ENCODE peak calls at places on chromosomes 1 and 21, in nine cellular contexts. U is AG10803; X is cardiac fibroblast; F is body of pancreas; O is CD8-positive, alpha-beta T cell; K is RWPE1; E is endothelial cell; C is left ventricle myocardium inferior; S is pancreas. N is an unnamed sample.

GRCh38 chr1:224736619-224737352 is 120.7 kb downstream of the CNIH3 start:
- DNase-seq in O (no peak), X (peak), U (peak), S (no peak), F (peak), E (no peak), K (no peak), C (peak), N (no peak)

GRCh38 chr1:209609403-209610377 is 26.2 kb downstream of the CAMK1G start:
- DNase-seq in F (no peak), K (no peak), C (no peak), U (no peak), X (no peak), O (no peak), E (no peak), S (no peak), N (no peak)

GRCh38 chr1:19028110-19028509 is 71.6 kb upstream of the IFFO2 start:
- DNase-seq in X (no peak), S (no peak), E (no peak), F (no peak), U (no peak), C (no peak), O (no peak), K (no peak), N (no peak)

GRCh38 chr1:84488107-84488506 is 9.0 kb downstream of the RPF1 start:
- DNase-seq in K (no peak), S (no peak), O (no peak), C (no peak), F (no peak), U (no peak), X (no peak), E (no peak), N (no peak)

GRCh38 chr1:227789881-227790400 is 25.5 kb upstream of the PRSS38 start:
- DNase-seq in E (no peak), X (no peak), S (peak), F (no peak), C (no peak), O (peak), U (no peak), K (no peak), N (no peak)

GRCh38 chr21:32535616-32536015 is 49.7 kb downstream of the TCP10L start:
- DNase-seq in S (no peak), C (no peak), X (no peak), U (no peak), E (no peak), F (no peak), K (no peak), O (no peak), N (no peak)

GRCh38 chr1:38270241-38270871 is 223.8 kb upstream of the POU3F1 start:
- DNase-seq in C (no peak), K (no peak), E (no peak), U (no peak), F (no peak), S (no peak), X (no peak), O (no peak), N (no peak)

GRCh38 chr1:28190996-28191645 is 14.6 kb upstream of the PTAFR start:
- DNase-seq in E (peak), C (no peak), X (peak), U (no peak), O (no peak), K (no peak), F (no peak), S (no peak), N (no peak)

GRCh38 chr21:38311765-38312164 is 55.0 kb downstream of the KCNJ15 start:
- DNase-seq in O (no peak), C (no peak), U (peak), X (no peak), K (no peak), E (no peak), F (no peak), S (no peak), N (no peak)

GRCh38 chr1:181161170-181161870 is 72.8 kb downstream of the IER5 start:
- DNase-seq in F (no peak), E (no peak), U (no peak), K (no peak), S (no peak), O (no peak), C (no peak), X (peak), N (no peak)

GRCh38 chr1:203463469-203464062 is 12.0 kb upstream of the PRELP start:
- DNase-seq in U (peak), S (no peak), X (peak), C (no peak), F (no peak), E (no peak), K (no peak), O (no peak), N (no peak)

GRCh38 chr21:36665806-36666205 is 33.1 kb upstream of the SIM2 start:
- DNase-seq in U (no peak), S (no peak), X (no peak), F (no peak), K (no peak), E (no peak), O (no peak), C (no peak), N (no peak)

GRCh38 chr21:32717851-32718316 is 9.9 kb downstream of the SYNJ1 start:
- DNase-seq in E (no peak), C (no peak), U (peak), S (no peak), K (no peak), X (no peak), F (no peak), O (no peak), N (no peak)

GRCh38 chr21:29299046-29299905 is 554 bp downstream of the BACH1 start:
- DNase-seq in O (peak), X (peak), K (peak), S (peak), E (peak), F (peak), C (peak), U (peak), N (peak)

GRCh38 chr1:33050221-33051076 is 13.8 kb upstream of the AK2 start:
- DNase-seq in K (peak), S (no peak), E (no peak), X (peak), F (no peak), U (peak), O (no peak), C (no peak), N (no peak)
- TF ChIP-seq CTCF in K (no peak), S (no peak), E (no peak), X (no peak), F (no peak), U (no peak), O (no peak), C (no peak), N (no peak)

DNA sequence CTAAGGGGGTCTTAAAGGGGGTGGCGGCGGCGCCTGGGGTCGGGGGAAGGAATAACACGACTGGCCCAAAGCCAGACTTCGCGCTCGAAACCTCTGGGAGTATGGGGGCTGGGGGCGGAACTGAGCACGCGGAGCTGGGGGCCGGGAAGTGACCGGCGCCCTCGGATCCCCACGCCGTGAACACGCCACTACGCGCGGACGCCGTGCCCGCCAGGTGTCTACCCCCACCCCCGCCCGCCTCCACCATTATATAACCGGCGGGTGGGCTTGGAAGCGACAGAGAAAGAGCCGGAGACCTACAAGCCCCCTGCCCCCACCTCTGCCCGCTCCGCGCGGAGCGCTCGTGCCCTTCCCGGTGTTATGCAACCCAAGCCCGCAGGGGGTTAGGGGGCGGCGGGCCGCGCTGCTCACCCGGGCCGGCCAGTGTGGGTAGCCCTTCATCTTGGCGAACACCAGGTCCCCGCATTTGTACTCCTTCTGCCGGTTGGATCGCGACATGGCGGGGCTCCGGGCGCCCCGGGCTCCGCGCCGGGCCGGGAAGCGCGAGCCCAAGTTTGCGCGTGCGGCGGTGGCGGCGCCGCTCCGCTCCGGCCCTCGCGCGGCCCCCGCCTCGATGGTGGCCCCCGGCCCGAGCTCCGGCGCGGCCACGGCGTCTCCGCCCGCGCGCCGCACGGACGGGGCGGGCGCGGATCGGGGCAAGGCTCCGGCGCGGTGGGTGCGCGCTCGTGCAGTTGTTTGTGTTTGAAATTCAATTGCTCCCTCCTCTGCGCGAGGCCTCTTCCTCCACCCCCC is at the start of gene HDGF:
- DNase-seq in C (peak), K (no peak), S (peak), U (peak), F (peak), X (peak), E (peak), O (peak), N (peak)
- TF ChIP-seq CTCF in C (peak), K (no peak), S (no peak), U (no peak), F (peak), X (no peak), E (no peak), O (no peak), N (peak)

GRCh38 chr1:228809621-228810313 is 74.5 kb downstream of the RHOU start:
- DNase-seq in S (no peak), C (no peak), E (no peak), O (no peak), F (no peak), X (no peak), U (no peak), K (no peak), N (peak)
- TF ChIP-seq CTCF in S (no peak), C (no peak), E (no peak), O (no peak), F (no peak), X (no peak), U (no peak), K (no peak), N (no peak)

DNA sequence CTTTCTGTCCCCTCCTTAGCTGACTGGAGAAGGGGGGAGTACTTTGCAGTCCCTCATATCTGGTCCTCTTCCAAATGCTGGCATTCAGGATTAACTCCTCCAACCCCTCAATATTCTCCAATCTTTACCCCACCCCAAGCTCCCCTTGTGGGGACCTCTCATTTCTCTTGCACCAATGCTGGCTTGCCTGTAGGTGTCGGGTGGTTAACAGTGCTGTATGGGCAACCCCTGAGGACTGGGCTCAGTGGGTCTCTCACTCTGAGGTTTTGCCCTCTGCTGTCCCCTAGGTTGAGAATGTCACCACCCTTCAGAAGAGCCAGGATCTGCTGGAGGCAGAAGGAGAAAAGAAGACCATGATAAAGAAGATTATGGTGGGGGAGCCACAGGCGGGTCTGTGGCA is 27.0 kb downstream of the MROH7 start:
- DNase-seq in S (no peak), K (no peak), F (no peak), X (no peak), C (no peak), O (no peak), U (no peak), E (no peak), N (no peak)
- TF ChIP-seq CTCF in S (no peak), K (no peak), F (no peak), X (no peak), C (no peak), O (no peak), U (no peak), E (no peak), N (no peak)

DNA sequence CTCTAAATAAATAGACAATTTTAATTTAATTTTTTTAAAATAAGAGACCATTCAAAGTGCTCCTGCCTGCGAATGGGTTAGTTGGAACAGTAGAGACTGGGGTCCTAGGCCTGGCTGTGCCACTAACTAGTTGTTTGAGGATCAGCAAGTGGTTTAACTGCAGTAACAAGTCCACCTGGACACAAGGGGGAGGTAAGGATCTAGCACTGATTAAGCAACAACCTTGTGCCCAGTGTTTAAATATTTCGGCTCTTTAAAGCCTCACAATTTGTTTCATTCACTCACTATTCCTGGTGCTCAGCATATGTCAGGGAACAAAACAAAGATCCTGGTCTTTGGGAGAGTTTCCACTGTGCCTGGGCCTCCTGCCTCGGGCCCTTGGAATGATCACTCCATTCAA is 1.6 kb upstream of the AGT start:
- DNase-seq in F (no peak), C (no peak), S (no peak), E (no peak), U (no peak), K (no peak), X (no peak), O (no peak), N (no peak)
- TF ChIP-seq CTCF in F (no peak), C (no peak), S (no peak), E (no peak), U (no peak), K (no peak), X (no peak), O (no peak), N (no peak)

DNA sequence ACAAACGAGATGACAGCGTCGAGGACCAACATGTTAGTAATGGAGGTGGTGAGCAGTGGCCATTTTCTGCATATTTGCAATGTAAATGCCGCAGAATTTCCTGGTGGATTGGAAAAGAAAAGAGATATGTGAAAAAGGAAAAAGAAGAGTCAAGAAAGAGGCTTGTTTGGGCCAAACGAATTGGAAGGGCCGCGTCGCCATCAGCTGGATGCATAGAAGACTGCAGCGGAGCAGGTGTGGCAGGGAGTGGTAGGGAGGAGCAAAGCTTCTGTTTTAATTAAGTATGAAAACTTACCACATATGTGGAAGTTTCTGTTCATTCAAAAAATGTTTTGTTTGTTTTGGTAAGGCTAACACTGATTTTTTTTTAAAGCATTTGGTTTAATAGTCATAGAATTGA is 690.7 kb downstream of the NCAM2 start:
- DNase-seq in U (peak), C (no peak), S (no peak), O (no peak), X (peak), E (peak), F (no peak), K (no peak), N (no peak)
- TF ChIP-seq CTCF in U (peak), C (peak), S (no peak), O (no peak), X (peak), E (no peak), F (no peak), K (no peak), N (no peak)

DNA sequence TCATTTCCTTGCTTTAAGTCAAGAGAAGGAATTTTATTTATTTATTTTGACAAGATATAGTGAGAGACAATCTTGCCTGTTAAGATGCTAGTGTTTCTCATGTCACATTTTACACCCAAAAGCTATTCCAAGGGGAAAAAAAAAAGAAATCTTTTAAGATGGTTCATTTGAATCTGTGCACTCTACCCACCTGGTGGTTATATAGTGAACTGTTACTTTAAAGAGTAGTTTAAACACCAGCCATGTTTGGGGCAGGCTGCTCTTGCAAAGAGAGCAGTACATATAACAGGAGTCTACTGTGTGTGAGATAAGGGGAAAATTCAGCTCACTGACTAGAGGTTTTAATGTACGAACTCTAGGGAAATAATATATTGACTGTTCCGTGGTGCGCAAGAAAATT is 3.3 kb upstream of the ELAVL4 start:
- DNase-seq in K (no peak), O (no peak), X (no peak), E (no peak), F (no peak), U (no peak), S (no peak), C (no peak), N (no peak)
- TF ChIP-seq CTCF in K (no peak), O (no peak), X (no peak), E (peak), F (no peak), U (no peak), S (no peak), C (no peak), N (no peak)

DNA sequence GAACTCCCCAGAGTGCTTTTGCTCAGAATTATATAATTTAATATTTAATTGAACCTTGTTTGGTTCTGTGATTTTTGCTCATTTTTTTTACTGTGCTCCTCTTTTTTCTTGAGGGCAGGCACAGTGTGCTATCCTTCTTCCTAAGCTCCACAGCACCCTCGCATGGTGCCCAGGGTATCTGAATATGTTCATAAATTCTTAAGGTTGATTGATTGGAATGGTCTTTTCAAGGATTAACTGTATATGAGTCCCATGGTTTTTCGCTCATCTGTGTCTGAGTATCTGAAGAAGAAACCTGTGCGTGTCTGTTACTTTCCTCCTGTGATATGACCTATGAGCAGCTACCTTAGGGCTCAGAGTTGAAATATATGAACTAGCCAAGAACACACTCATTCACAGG is 393.7 kb downstream of the HLX start:
- DNase-seq in S (no peak), E (no peak), K (no peak), U (no peak), C (no peak), X (no peak), F (no peak), O (no peak), N (peak)
- TF ChIP-seq CTCF in S (no peak), E (no peak), K (no peak), U (peak), C (peak), X (no peak), F (peak), O (no peak), N (no peak)

GRCh38 chr1:110112143-110112542 is at the start of gene UBL4B:
- DNase-seq in U (no peak), E (no peak), O (no peak), X (no peak), S (no peak), K (no peak), C (no peak), F (no peak), N (no peak)
- TF ChIP-seq CTCF in U (no peak), E (no peak), O (no peak), X (no peak), S (no peak), K (no peak), C (no peak), F (no peak), N (no peak)

DNA sequence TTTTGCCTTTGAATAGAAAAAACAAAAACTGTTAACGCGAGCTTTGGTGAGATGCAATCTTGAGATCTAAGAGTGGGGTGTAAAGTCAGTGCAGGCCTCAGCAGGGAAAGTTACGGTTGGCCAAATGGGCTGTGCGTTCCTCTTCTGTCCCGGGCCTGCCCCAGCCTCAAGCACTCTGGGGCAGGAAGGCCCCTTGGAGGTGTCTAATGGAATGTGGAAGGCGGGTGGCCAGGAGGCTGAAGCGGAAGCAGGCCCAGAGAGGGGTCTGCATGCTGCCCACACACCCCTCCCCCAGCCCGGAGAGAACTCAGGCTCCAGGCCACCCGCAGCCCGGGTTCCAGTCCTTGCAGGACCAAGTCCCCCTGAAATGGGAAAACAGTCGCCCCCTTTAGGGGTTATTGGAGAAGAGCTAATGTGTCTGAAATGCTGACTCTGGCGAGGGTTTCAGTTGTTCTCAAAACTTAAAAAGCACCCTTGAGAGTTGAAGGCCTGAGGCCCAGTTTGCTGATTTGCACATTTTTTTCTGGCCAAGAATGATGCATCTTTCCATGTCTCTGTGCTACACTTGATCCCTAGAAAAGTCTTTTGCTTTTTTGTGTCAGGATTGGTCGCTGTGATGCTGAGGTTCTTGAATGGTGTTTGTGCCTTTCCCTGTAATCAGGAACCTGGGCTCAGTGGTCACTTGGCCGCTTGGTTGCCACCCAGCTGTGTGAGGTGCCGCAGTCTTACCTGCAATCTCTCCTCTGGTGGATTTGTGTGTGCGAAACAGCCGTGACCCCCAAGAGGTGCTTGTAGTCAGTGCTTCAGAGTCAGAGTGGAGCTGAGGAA is 2.0 kb downstream of the COL18A1 start:
- DNase-seq in U (no peak), C (peak), E (peak), O (no peak), F (no peak), K (no peak), X (peak), S (peak), N (no peak)
- TF ChIP-seq CTCF in U (peak), C (no peak), E (no peak), O (no peak), F (no peak), K (no peak), X (no peak), S (no peak), N (no peak)